ENCODE peak calls at places on chromosomes 11 and 22, in seven cellular contexts. N is midbrain; X is NCI-H2171; P is stimulated activated CD4-positive, alpha-beta T cell treated with anti-CD3 and anti-CD28 coated beads, Interleukin-4, amount 100 ng/mL, for 48 hours; L is caudate nucleus; C is NCI-H1930; Z is NCI-H2107. J is an unnamed sample.

GRCh38 chr11:107576497-107577086 is 11.1 kb upstream of the ALKBH8 start:
- DNase-seq in C (no peak), L (no peak), P (peak; percentile 45), X (no peak), Z (no peak), N (peak; percentile 50), J (no peak)

GRCh38 chr11:69744435-69744834 is 30.7 kb downstream of the FGF4 start:
- DNase-seq in X (no peak), N (no peak), L (no peak), Z (no peak), C (no peak), P (no peak), J (no peak)

GRCh38 chr22:46545041-46545796 is 7.8 kb upstream of the CELSR1 start:
- DNase-seq in X (no peak), C (no peak), N (no peak), P (no peak), L (no peak), Z (no peak), J (no peak)

GRCh38 chr11:11570823-11571222 is 51.0 kb downstream of the GALNT18 start:
- DNase-seq in Z (no peak), N (no peak), C (no peak), L (no peak), X (no peak), P (no peak), J (no peak)

GRCh38 chr11:129109701-129110100 is 82.4 kb downstream of the ARHGAP32 start:
- DNase-seq in X (no peak), N (no peak), L (no peak), C (no peak), Z (no peak), P (no peak), J (no peak)

GRCh38 chr22:48567213-48567975 is 1260.3 kb downstream of the BRD1 start:
- DNase-seq in C (no peak), P (no peak), L (no peak), Z (no peak), N (no peak), X (peak; percentile 29), J (no peak)

GRCh38 chr22:31082606-31083376 is 1.7 kb downstream of the SMTN start:
- DNase-seq in P (peak; percentile 76), N (no peak), L (no peak), X (no peak), Z (no peak), C (peak; percentile 17), J (no peak)

GRCh38 chr11:14390669-14391068 is 31.7 kb upstream of the RRAS2 start:
- DNase-seq in C (no peak), Z (no peak), X (no peak), N (no peak), P (no peak), L (no peak), J (no peak)

GRCh38 chr22:48906177-48906835 is 921.4 kb downstream of the BRD1 start:
- DNase-seq in L (no peak), Z (no peak), P (no peak), N (no peak), C (no peak), X (no peak), J (peak; percentile 50)

GRCh38 chr22:48628891-48629559 is 1198.6 kb downstream of the BRD1 start:
- DNase-seq in P (no peak), C (no peak), Z (no peak), X (no peak), N (no peak), L (no peak), J (no peak)

GRCh38 chr11:113160652-113161051 is 153.7 kb upstream of the TTC12 start:
- DNase-seq in X (no peak), L (peak; percentile 13), P (no peak), N (no peak), C (no peak), Z (no peak), J (no peak)

GRCh38 chr22:25827415-25827814 is 85.4 kb downstream of the MYO18B start:
- DNase-seq in N (peak; percentile 22), X (no peak), C (no peak), L (no peak), Z (no peak), P (no peak), J (peak; percentile 37)

GRCh38 chr11:27701262-27702105 is 1.2 kb upstream of the BDNF start:
- DNase-seq in X (no peak), C (peak; percentile 41), N (peak; percentile 10), P (no peak), L (no peak), Z (no peak), J (peak; percentile 90)

GRCh38 chr11:34151916-34152845 is 46.8 kb downstream of the NAT10 start:
- DNase-seq in L (no peak), Z (no peak), X (no peak), N (no peak), P (no peak), C (no peak), J (no peak)

GRCh38 chr11:123072279-123072678 is 10.3 kb upstream of the HSPA8 start:
- DNase-seq in N (no peak), Z (no peak), C (no peak), L (no peak), P (no peak), X (no peak), J (no peak)

J was measured in posterior cingulate gyrus.